ENCODE peak calls at places on chromosomes 2 and 18, in four cellular contexts. M, G, J and S are unnamed samples.

GRCh38 chr2:75142081-75142480 is 57.2 kb downstream of the TACR1 start:
- DNase-seq in J (peak; percentile 65), G (no peak), M (no peak), S (no peak)

GRCh38 chr2:21656330-21657075 is 532.7 kb downstream of the TDRD15 start:
- DNase-seq in M (no peak), G (no peak), J (no peak), S (no peak)

GRCh38 chr2:40371525-40372277 is 80.2 kb downstream of the SLC8A1 start:
- DNase-seq in G (no peak), J (peak; percentile 85), M (no peak), S (no peak)

GRCh38 chr18:59416818-59417217 is 57.8 kb upstream of the LMAN1 start:
- DNase-seq in G (no peak), M (no peak), J (no peak), S (no peak)

GRCh38 chr18:61612517-61612916 is 279.3 kb downstream of the CDH20 start:
- DNase-seq in J (no peak), M (no peak), G (no peak), S (no peak)

GRCh38 chr2:70751881-70752280 is 16.1 kb downstream of the ADD2 start:
- DNase-seq in J (no peak), M (no peak), G (no peak), S (no peak)

GRCh38 chr2:86747708-86748627 is 27.9 kb downstream of the RMND5A start:
- DNase-seq in M (no peak), G (no peak), J (no peak), S (no peak)

GRCh38 chr18:48767090-48767670 is 183.6 kb downstream of the SMAD7 start:
- DNase-seq in J (no peak), M (no peak), G (peak; percentile 91), S (no peak)

GRCh38 chr2:68828887-68829708 is 42.1 kb downstream of the BMP10 start:
- DNase-seq in G (peak; percentile 82), J (peak; percentile 96), M (no peak), S (peak; percentile 95)

GRCh38 chr2:173962036-173962435 is 3.1 kb downstream of the SP3 start:
- DNase-seq in M (no peak), J (no peak), G (no peak), S (no peak)

GRCh38 chr2:191311627-191312026 is 66.4 kb downstream of the MYO1B start:
- DNase-seq in M (no peak), G (no peak), J (no peak), S (no peak)

GRCh38 chr2:29010946-29011649 is 30.0 kb downstream of the TOGARAM2 start:
- DNase-seq in J (no peak), M (no peak), G (peak; percentile 76), S (no peak)

GRCh38 chr2:167017021-167017420 is 128.7 kb downstream of the XIRP2 start:
- DNase-seq in M (no peak), G (no peak), J (no peak), S (no peak)

GRCh38 chr2:130374587-130375290 is 18.9 kb downstream of the PTPN18 start:
- DNase-seq in J (peak; percentile 56), G (no peak), M (no peak), S (no peak)

GRCh38 chr2:41781082-41781481 is 266.7 kb upstream of the PKDCC start:
- DNase-seq in J (no peak), M (no peak), G (no peak), S (no peak)

GRCh38 chr2:85698880-85699254 is 4.7 kb downstream of the GNLY start:
- DNase-seq in G (no peak), J (no peak), M (no peak), S (no peak)

GRCh38 chr18:31162825-31163435 is at the start of gene DSC1:
- DNase-seq in G (no peak), M (no peak), J (no peak), S (no peak)

GRCh38 chr2:123468071-123468470 is 557.0 kb upstream of the CNTNAP5 start:
- DNase-seq in J (no peak), M (no peak), G (no peak), S (no peak)

GRCh38 chr2:233311241-233311926 is 3.8 kb downstream of the SAG start:
- DNase-seq in J (no peak), M (no peak), G (no peak), S (no peak)

GRCh38 chr2:13193900-13194299 is 477.2 kb downstream of the TRIB2 start:
- DNase-seq in G (no peak), M (no peak), J (no peak), S (no peak)

GRCh38 chr2:228657807-228658402 is 476.4 kb upstream of the SPHKAP start:
- DNase-seq in J (no peak), G (no peak), M (no peak), S (no peak)

GRCh38 chr2:138071720-138072719 is 107.7 kb downstream of the HNMT start:
- DNase-seq in G (no peak), M (no peak), J (no peak), S (no peak)

DNA sequence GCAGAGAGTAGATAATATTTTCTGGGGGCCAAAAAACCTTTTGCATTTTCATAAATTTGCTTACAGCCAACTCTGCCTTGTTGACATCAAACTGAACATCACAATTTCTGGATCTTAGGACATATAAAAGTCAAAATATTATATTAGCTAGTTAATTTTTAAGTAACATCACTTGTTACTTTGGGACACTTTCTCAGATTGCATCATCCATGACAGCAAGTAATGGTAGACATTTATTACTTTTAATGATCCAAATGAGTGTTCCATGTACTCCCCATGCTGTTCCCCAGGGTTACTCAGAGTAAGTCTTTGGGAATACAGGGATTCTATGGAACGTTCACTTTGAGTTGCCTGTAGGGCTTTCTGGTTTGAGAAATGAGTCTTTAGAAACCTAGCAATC is 39.1 kb upstream of the CWC22 start:
- DNase-seq in G (no peak), J (no peak), M (no peak), S (no peak)
- TF ChIP-seq CTCF in G (no peak), J (no peak), M (no peak), S (no peak)

GRCh38 chr2:96763511-96764252 is 3.0 kb downstream of the CNNM4 start:
- DNase-seq in M (no peak), J (no peak), G (no peak), S (no peak)
- TF ChIP-seq CTCF in M (peak; percentile 60), J (peak; percentile 16), G (peak; percentile 41), S (no peak)

DNA sequence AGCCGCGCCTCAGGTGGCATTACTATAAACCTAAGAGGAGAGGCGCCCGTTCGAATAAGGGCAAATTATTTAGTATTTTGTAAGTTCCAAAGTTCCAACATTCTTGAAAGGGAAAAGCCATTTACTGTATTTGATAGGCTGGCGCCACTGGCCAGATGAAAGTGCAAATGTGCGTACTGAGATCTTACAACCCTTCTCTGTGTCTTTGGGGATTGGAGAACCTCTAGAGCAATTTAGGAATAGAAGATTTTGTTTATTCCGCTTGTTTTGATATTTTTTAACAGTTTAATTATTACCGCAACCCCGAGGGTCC is 467 bp upstream of the WDR35 start:
- DNase-seq in G (no peak), J (no peak), M (no peak), S (no peak)
- TF ChIP-seq CTCF in G (no peak), J (no peak), M (no peak), S (no peak)

GRCh38 chr18:49921278-49922037 is 108.1 kb upstream of the ACAA2 start:
- DNase-seq in M (no peak), J (no peak), G (no peak), S (no peak)

GRCh38 chr18:49922228-49922627 is 108.9 kb upstream of the ACAA2 start:
- DNase-seq in M (no peak), J (no peak), G (no peak), S (no peak)

GRCh38 chr18:49917742-49918141 is 104.4 kb upstream of the ACAA2 start:
- DNase-seq in G (no peak), M (no peak), J (no peak), S (no peak)

GRCh38 chr18:49924293-49924983 is 111.1 kb upstream of the ACAA2 start:
- DNase-seq in M (no peak), G (no peak), J (no peak), S (no peak)

DNA sequence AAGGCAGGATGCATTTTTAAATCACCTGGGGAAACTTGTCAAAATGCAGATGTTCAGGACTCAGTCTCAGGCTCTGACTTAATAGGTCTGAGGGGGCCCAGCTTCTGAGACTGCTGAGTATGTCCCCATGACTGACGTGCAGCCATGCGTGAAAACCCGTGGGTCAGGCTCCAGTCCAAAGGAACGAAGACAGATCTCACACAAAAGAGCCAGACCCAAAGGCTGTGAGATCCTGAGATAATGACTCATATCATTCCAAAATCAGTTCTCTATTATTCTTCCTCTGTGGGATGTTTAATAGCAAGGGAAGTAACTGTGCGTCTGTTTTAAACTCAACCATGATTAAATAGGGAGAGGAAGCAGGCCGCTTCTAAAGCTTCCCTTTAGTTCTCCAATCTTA is 107.4 kb upstream of the ACAA2 start:
- DNase-seq in M (no peak), G (no peak), J (no peak), S (no peak)
- TF ChIP-seq CTCF in M (no peak), G (no peak), J (no peak), S (no peak)